ENCODE peak calls at places on chromosomes 16 and 17, in ten cellular contexts. E is uterus; Z is upper lobe of left lung; R is mammary epithelial cell; T is lung; X is CD8-positive, alpha-beta T cell; V is psoas muscle; B is hepatocyte; Q is pancreas; F is transverse colon. O is an unnamed sample.

GRCh38 chr17:6374271-6374691 is 60.6 kb downstream of the AIPL1 start:
- DNase-seq in B (peak), E (no peak), F (no peak), V (no peak), T (no peak), X (no peak), Q (no peak), R (peak), Z (no peak), O (no peak)

GRCh38 chr17:17096438-17097178 is 54.4 kb downstream of the MPRIP start:
- DNase-seq in T (no peak), R (peak), Z (no peak), B (peak), V (peak), Q (no peak), E (no peak), X (no peak), F (peak), O (no peak)

GRCh38 chr17:77756846-77757610 is 201.5 kb upstream of the TNRC6C start:
- DNase-seq in V (no peak), X (no peak), R (no peak), Z (no peak), E (no peak), B (no peak), Q (no peak), F (no peak), T (no peak), O (no peak)

GRCh38 chr17:44536090-44536960 is 21.0 kb upstream of the FZD2 start:
- DNase-seq in X (no peak), V (no peak), Z (no peak), R (no peak), Q (no peak), E (no peak), B (peak), F (no peak), T (no peak), O (no peak)

GRCh38 chr17:65093930-65094329 is 37.4 kb upstream of the GNA13 start:
- DNase-seq in T (no peak), R (no peak), F (no peak), V (no peak), Z (no peak), Q (no peak), E (no peak), B (no peak), X (no peak), O (no peak)

GRCh38 chr17:75681289-75681688 is 14.2 kb downstream of the SAP30BP start:
- DNase-seq in R (peak), F (no peak), X (no peak), B (peak), V (no peak), Q (no peak), Z (no peak), E (no peak), T (no peak), O (no peak)

GRCh38 chr16:66874079-66874775 is 6.1 kb upstream of the PDP2 start:
- DNase-seq in B (no peak), V (no peak), R (peak), T (no peak), X (no peak), Z (no peak), Q (no peak), E (no peak), F (no peak), O (no peak)

GRCh38 chr17:61461967-61462733 is 9.9 kb downstream of the TBX4 start:
- DNase-seq in R (no peak), X (no peak), F (no peak), Z (peak), V (no peak), Q (no peak), T (no peak), B (peak), E (no peak), O (no peak)

GRCh38 chr17:55334285-55334684 is 69.5 kb downstream of the HLF start:
- DNase-seq in X (no peak), Z (no peak), F (no peak), E (no peak), B (no peak), T (no peak), V (no peak), R (no peak), Q (no peak), O (no peak)

GRCh38 chr17:59038734-59039133 is 67.9 kb downstream of the TRIM37 start:
- DNase-seq in B (peak), T (no peak), E (no peak), F (no peak), Q (peak), X (no peak), V (no peak), R (no peak), Z (no peak), O (no peak)

GRCh38 chr17:17537311-17538099 is 41.3 kb upstream of the RASD1 start:
- DNase-seq in E (no peak), V (peak), X (no peak), Z (peak), R (no peak), F (peak), Q (no peak), B (peak), T (no peak), O (peak)

GRCh38 chr17:40319651-40320550 is 10.9 kb downstream of the RARA start:
- DNase-seq in Q (no peak), X (peak), V (peak), R (no peak), E (peak), T (peak), Z (peak), B (peak), F (peak), O (no peak)

GRCh38 chr17:76826290-76827138 is 41.7 kb upstream of the MGAT5B start:
- DNase-seq in E (no peak), Q (no peak), Z (no peak), R (no peak), V (no peak), B (no peak), X (no peak), T (no peak), F (no peak), O (no peak)

GRCh38 chr17:27602721-27603445 is 28.1 kb upstream of the LGALS9 start:
- DNase-seq in R (peak), F (peak), B (peak), X (peak), Q (peak), E (peak), Z (peak), V (peak), T (peak), O (no peak)

GRCh38 chr17:48624544-48625501 is 1.3 kb downstream of the HOXB9 start:
- DNase-seq in Q (no peak), R (no peak), Z (no peak), F (peak), B (peak), T (no peak), X (no peak), V (no peak), E (no peak), O (no peak)

GRCh38 chr17:49618112-49618611 is 42.5 kb downstream of the NXPH3 start:
- DNase-seq in Z (no peak), T (no peak), X (no peak), B (peak), V (no peak), E (no peak), F (no peak), R (peak), Q (no peak), O (no peak)

GRCh38 chr17:69254187-69254586 is 25.6 kb upstream of the ABCA10 start:
- DNase-seq in Q (no peak), F (no peak), R (no peak), X (no peak), B (no peak), V (no peak), Z (no peak), T (no peak), E (no peak), O (no peak)

GRCh38 chr17:410674-411401 is 58.2 kb upstream of the RPH3AL start:
- DNase-seq in E (peak), Z (no peak), Q (peak), R (no peak), T (no peak), V (no peak), X (peak), F (peak), B (peak), O (peak)

GRCh38 chr17:79417589-79417988 is 193.3 kb downstream of the RBFOX3 start:
- DNase-seq in X (no peak), T (no peak), Z (no peak), E (no peak), Q (no peak), V (no peak), B (no peak), F (no peak), R (no peak), O (peak)

GRCh38 chr16:81767987-81768592 is 11.0 kb upstream of the PLCG2 start:
- DNase-seq in B (peak), R (no peak), Z (no peak), E (no peak), F (no peak), T (no peak), X (no peak), V (no peak), Q (peak), O (no peak)

GRCh38 chr17:4119299-4119698 is 23.5 kb downstream of the ZZEF1 start:
- DNase-seq in B (no peak), R (no peak), T (no peak), Q (no peak), Z (no peak), X (no peak), E (no peak), V (no peak), F (no peak), O (no peak)

GRCh38 chr16:66028505-66029216 is 337.8 kb upstream of the CDH5 start:
- DNase-seq in V (no peak), F (no peak), X (no peak), Z (no peak), E (no peak), Q (no peak), R (peak), T (no peak), B (no peak), O (no peak)

GRCh38 chr17:39036009-39036408 is 68.8 kb upstream of the FBXO47 start:
- DNase-seq in F (no peak), R (peak), Q (no peak), X (no peak), V (no peak), B (peak), Z (no peak), E (no peak), T (no peak), O (no peak)
- H3K27ac ChIP-seq in F (no peak), R (no peak), Q (no peak), X (no peak), V (no peak), B (no peak), Z (no peak), E (no peak), T (no peak), O (no peak)

DNA sequence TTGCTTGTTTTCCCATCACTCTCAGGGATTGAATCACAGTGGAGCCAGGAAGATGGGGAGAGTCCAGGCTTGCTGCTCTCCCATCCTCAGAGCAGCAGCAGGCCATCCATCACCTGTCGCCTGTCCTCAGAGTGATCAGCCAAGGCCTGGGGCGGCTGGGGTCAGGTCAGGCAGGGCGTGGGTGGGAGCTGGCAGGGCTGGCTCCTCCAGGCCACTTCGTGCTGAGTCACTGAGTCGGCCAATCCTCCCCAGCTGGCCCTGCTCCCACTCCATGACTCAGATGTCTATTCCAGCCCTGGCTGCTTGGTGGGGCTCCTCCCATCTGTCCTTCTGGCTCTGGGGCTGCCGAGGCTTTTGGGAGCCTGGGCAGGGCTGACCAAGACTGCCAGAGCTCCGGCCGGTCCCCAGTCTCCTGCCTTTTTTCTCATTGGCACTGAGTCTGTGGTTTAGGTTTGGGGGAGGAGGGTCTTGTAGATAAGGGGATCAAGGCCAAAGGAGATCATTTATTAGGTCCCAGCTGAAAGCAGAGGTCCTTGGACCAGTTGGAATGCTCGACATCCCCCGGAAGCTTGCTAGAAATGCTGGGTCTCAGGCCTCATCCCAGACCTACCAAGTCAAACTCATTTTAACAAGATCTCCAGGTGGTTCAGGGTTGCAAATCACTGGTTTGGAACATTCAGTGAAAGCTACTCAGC is 72.7 kb downstream of the ABCC1 start:
- DNase-seq in B (peak), F (peak), E (peak), X (no peak), Q (peak), Z (peak), R (peak), V (peak), T (peak), O (no peak)
- H3K27ac ChIP-seq in B (peak), F (peak), E (peak), X (no peak), Q (peak), Z (peak), R (peak), V (peak), T (peak), O (no peak)

GRCh38 chr17:7444682-7445010 is 215 bp upstream of the CHRNB1 start:
- DNase-seq in Z (no peak), Q (peak), R (no peak), V (no peak), F (no peak), B (no peak), T (no peak), E (no peak), X (no peak), O (no peak)
- H3K27ac ChIP-seq in Z (no peak), Q (peak), R (peak), V (peak), F (peak), B (no peak), T (no peak), E (no peak), X (no peak), O (no peak)

DNA sequence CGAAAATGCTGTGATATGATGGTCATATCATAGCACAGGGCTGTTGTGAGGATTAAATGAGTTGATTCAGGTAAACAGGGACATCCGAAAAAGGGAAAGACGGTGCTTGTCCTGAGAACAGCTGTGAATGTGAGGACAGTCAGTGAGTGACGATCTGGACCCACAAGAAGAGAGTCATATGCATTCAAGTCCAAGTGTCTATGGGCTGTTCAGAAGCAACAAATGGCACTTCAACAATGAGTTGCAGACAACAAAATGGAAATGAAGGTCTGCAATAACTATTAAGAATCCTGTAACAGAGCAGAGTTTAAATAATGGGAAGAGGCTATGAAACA is 100.3 kb downstream of the ADCY9 start:
- DNase-seq in X (no peak), Q (no peak), V (no peak), B (no peak), Z (no peak), F (no peak), E (no peak), T (no peak), R (no peak), O (no peak)
- H3K27ac ChIP-seq in X (no peak), Q (peak), V (no peak), B (peak), Z (no peak), F (no peak), E (no peak), T (peak), R (no peak), O (no peak)

DNA sequence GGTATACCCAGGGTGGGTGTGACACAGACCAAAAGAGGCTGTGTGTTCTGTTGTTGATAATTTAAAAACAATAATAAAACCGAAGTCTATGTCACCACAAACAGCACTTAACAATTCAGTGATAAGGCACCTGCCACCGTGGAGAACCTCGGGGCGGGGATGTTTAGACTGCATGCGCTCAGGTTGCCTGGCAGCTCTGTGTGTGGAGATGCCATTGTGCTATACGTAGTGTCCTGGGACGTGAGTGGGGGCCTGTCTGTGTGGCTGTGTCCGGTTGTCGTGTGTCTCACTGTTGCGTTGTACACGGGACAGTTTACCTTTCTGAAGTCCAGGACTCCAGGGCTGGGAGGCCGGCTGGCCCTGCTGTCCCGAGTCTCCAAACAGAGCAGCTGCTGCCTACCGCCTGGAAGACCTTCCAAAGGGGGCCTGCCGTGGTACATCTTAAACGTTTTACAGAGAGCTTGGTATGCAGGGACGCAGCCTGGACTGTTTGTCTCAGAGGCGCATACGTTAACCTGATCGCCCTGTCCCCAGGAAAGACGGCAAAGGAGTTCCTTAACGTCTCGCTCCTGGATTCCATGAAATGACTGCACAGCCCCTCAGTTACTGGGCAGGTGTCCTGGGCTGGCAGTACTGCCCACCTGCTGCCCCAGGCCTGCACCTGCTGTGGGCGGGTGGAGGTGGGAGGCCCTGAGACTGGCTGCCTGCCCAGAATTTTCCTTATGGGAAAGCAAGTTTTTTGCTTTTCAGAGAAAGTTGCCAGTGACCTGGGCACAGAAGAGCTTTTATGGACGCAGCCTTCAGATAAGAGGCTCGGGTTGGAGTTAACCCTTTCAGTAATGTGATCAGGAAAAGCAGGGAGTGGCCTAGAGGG is 19.0 kb downstream of the SPIRE2 start:
- DNase-seq in E (no peak), R (no peak), V (no peak), B (peak), Z (no peak), F (peak), Q (no peak), X (no peak), T (no peak), O (no peak)
- H3K27ac ChIP-seq in E (no peak), R (no peak), V (no peak), B (peak), Z (no peak), F (peak), Q (no peak), X (no peak), T (no peak), O (no peak)

GRCh38 chr17:80504671-80505413 is 28.4 kb upstream of the NPTX1 start:
- DNase-seq in Q (no peak), R (no peak), T (no peak), X (no peak), V (no peak), E (no peak), Z (no peak), F (no peak), B (no peak), O (no peak)
- H3K27ac ChIP-seq in Q (no peak), R (no peak), T (no peak), X (no peak), V (no peak), E (no peak), Z (no peak), F (no peak), B (no peak), O (no peak)

GRCh38 chr16:56264609-56264972 is 73.3 kb downstream of the GNAO1 start:
- DNase-seq in Z (no peak), R (no peak), V (no peak), B (no peak), X (no peak), T (no peak), E (no peak), F (no peak), Q (no peak), O (no peak)
- H3K27ac ChIP-seq in Z (no peak), R (no peak), V (no peak), B (peak), X (no peak), T (no peak), E (no peak), F (peak), Q (no peak), O (peak)

GRCh38 chr16:49618955-49619354 is 237.0 kb downstream of the ZNF423 start:
- DNase-seq in E (no peak), V (no peak), X (no peak), F (no peak), T (no peak), Z (no peak), R (no peak), B (no peak), Q (no peak), O (no peak)

GRCh38 chr16:49620158-49620867 is 235.6 kb downstream of the ZNF423 start:
- DNase-seq in T (peak), Q (peak), X (no peak), F (peak), E (peak), V (peak), Z (no peak), R (no peak), B (peak), O (no peak)

GRCh38 chr16:49620868-49621239 is 235.1 kb downstream of the ZNF423 start:
- DNase-seq in X (no peak), Z (no peak), T (no peak), R (no peak), V (peak), E (no peak), F (no peak), B (peak), Q (no peak), O (no peak)

GRCh38 chr16:49621240-49622083 is 234.4 kb downstream of the ZNF423 start:
- DNase-seq in R (no peak), E (no peak), T (no peak), F (no peak), Z (no peak), Q (no peak), X (no peak), V (peak), B (peak), O (no peak)

DNA sequence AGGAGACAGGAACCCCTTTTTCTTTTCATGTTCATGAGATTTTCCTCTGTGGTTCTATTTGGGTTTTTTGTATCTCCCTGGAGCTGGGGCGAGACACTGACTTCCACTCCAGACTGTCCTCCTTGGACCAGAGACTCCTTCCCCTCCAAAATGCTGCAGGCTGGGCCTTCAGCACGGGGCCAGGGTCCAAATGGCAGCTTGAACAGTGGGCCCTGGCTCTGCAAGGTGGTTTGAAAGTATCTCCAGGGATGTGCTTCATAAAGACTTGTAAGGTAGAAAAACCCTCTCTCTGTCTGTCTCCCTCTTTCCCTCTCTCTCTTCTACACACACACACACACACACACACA is 236.1 kb downstream of the ZNF423 start:
- DNase-seq in X (no peak), T (no peak), Q (no peak), B (no peak), V (no peak), E (no peak), R (no peak), Z (no peak), F (no peak), O (no peak)
- H3K27ac ChIP-seq in X (no peak), T (no peak), Q (no peak), B (peak), V (peak), E (no peak), R (no peak), Z (no peak), F (no peak), O (no peak)

GRCh38 chr16:4293822-4294457 is 21.1 kb upstream of the TFAP4 start:
- DNase-seq in B (peak), Q (peak), T (peak), R (peak), Z (peak), V (peak), F (no peak), E (peak), X (no peak), O (no peak)
- H3K27ac ChIP-seq in B (peak), Q (peak), T (peak), R (no peak), Z (peak), V (peak), F (peak), E (peak), X (no peak), O (no peak)

DNA sequence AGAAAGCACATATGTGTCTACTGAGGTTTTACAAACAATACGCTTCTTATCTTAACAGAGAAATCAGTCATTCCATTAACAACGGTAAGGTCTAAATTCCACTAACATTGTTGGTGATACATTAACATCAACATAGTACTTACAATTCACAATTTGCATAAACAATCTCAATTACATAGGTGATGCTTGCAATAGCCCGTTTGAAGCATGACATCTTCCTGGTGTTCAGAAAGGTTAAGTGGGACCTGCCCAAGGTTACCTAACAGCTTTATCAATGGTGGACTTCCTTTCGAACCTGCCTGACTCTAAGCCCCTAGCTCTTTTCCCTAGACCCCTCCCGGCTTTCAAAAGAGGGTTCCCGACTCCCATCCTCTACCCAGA is 699 bp downstream of the FAM222B start:
- DNase-seq in V (no peak), Q (no peak), R (no peak), Z (no peak), B (no peak), T (no peak), F (no peak), X (no peak), E (no peak), O (no peak)
- H3K27ac ChIP-seq in V (peak), Q (peak), R (peak), Z (peak), B (peak), T (peak), F (peak), X (peak), E (peak), O (peak)